ENCODE peak calls at places on chromosomes 7 and 10, in ten cellular contexts. O is SK-N-SH; C is GM13977; H is heart right ventricle; G is activated effector memory CD4-positive, alpha-beta T cell treated with Interleukin-2 at 50 U/mL for 16 hours; J is stimulated activated CD8-positive, alpha-beta memory T cell treated with anti-CD3 and anti-CD28 coated beads, Interleukin-4, amount 100 ng/mL, for 4 hours; L is WTC11; W is activated CD4-positive, CD25-positive, alpha-beta regulatory T cell; E is HFFc6; A is activated T-helper 9 cell treated with anti-CD3 and anti-CD28 coated beads, Interleukin-2, amount 50 U/mL, for 16 hours. V is an unnamed sample.

GRCh38 chr7:142485617-142486226 is 227.9 kb upstream of the PRSS58 start:
- DNase-seq in O (peak; percentile 15), C (no peak), H (no peak), G (no peak), J (no peak), L (peak; percentile 63), W (no peak), E (no peak), A (no peak), V (no peak)

GRCh38 chr7:48389977-48390376 is 218.7 kb downstream of the ABCA13 start:
- DNase-seq in O (no peak), C (no peak), H (no peak), G (no peak), J (no peak), L (no peak), W (no peak), E (no peak), A (no peak), V (no peak)

GRCh38 chr10:36736311-36736710 is 389.1 kb upstream of the ANKRD30A start:
- DNase-seq in O (no peak), C (no peak), H (no peak), G (no peak), J (no peak), L (no peak), W (no peak), E (no peak), A (no peak), V (no peak)

GRCh38 chr7:80428161-80429054 is 83.5 kb downstream of the GNAT3 start:
- DNase-seq in O (peak; percentile 37), C (peak; percentile 29), H (peak; percentile 47), G (no peak), J (no peak), L (peak; percentile 12), W (no peak), E (peak; percentile 43), A (no peak), V (no peak)

GRCh38 chr7:129210256-129210988 is 14.4 kb upstream of the AHCYL2 start:
- DNase-seq in O (peak; percentile 94), C (peak; percentile 89), H (peak; percentile 78), G (peak; percentile 18), J (peak; percentile 15), L (peak; percentile 91), W (peak; percentile 24), E (peak; percentile 34), A (peak; percentile 34), V (no peak)

GRCh38 chr7:29991937-29992336 is 2.3 kb upstream of the SCRN1 start:
- DNase-seq in O (no peak), C (no peak), H (no peak), G (no peak), J (no peak), L (no peak), W (no peak), E (no peak), A (no peak), V (no peak)

GRCh38 chr10:62437696-62438095 is 63.5 kb downstream of the ZNF365 start:
- DNase-seq in O (peak; percentile 29), C (peak; percentile 16), H (peak; percentile 29), G (no peak), J (no peak), L (no peak), W (no peak), E (peak; percentile 88), A (no peak), V (no peak)

GRCh38 chr7:101487753-101488152 is 125.1 kb downstream of the COL26A1 start:
- DNase-seq in O (no peak), C (no peak), H (no peak), G (no peak), J (no peak), L (no peak), W (no peak), E (no peak), A (no peak), V (no peak)

GRCh38 chr7:150479023-150479716 is 28.7 kb downstream of the GIMAP8 start:
- DNase-seq in O (no peak), C (no peak), H (no peak), G (no peak), J (no peak), L (no peak), W (no peak), E (no peak), A (no peak), V (no peak)

GRCh38 chr10:5945561-5946418 is 31.6 kb downstream of the IL15RA start:
- DNase-seq in O (no peak), C (no peak), H (peak; percentile 77), G (no peak), J (no peak), L (no peak), W (no peak), E (peak; percentile 86), A (no peak), V (no peak)

GRCh38 chr10:126210051-126210651 is 178.1 kb downstream of the ADAM12 start:
- DNase-seq in O (no peak), C (no peak), H (no peak), G (no peak), J (no peak), L (no peak), W (no peak), E (no peak), A (no peak), V (no peak)